ENCODE peak calls at places on chromosomes 16 and 17, in four cellular contexts. B is H1, D is HepG2, G is GM12878. C is an unnamed sample.

GRCh38 chr17:3687949-3688614 is 7.9 kb downstream of the P2RX5 start:
- DNase-seq in B (peak), D (no peak), G (no peak), C (peak)

GRCh38 chr16:57735755-57736418 is at the start of gene KATNB1:
- DNase-seq in B (no peak), D (no peak), G (no peak), C (no peak)

GRCh38 chr17:1379930-1380313 is 20.1 kb downstream of the YWHAE start:
- DNase-seq in B (no peak), D (no peak), G (peak), C (no peak)

GRCh38 chr17:8337802-8338744 is 1.6 kb upstream of the ODF4 start:
- DNase-seq in B (no peak), D (no peak), G (no peak), C (no peak)

GRCh38 chr17:77842148-77842905 is 116.2 kb upstream of the TNRC6C start:
- DNase-seq in B (no peak), D (no peak), G (no peak), C (no peak)

GRCh38 chr17:64491034-64491860 is 5.6 kb downstream of the POLG2 start:
- DNase-seq in B (no peak), D (peak), G (no peak), C (no peak)

GRCh38 chr16:89862732-89863131 is 10.7 kb upstream of the TCF25 start:
- DNase-seq in B (no peak), D (no peak), G (no peak), C (no peak)

GRCh38 chr16:87360862-87361610 is 22.5 kb downstream of the FBXO31 start:
- DNase-seq in B (no peak), D (no peak), G (no peak), C (no peak)

GRCh38 chr16:54506691-54507090 is 220.1 kb upstream of the IRX3 start:
- DNase-seq in B (no peak), D (no peak), G (no peak), C (peak)

GRCh38 chr16:87556941-87557459 is 45.3 kb upstream of the JPH3 start:
- DNase-seq in B (no peak), D (no peak), G (no peak), C (peak)

GRCh38 chr16:28990375-28991040 is 5.7 kb downstream of the LAT start:
- DNase-seq in B (no peak), D (no peak), G (no peak), C (no peak)

GRCh38 chr17:78774956-78775571 is 7.0 kb downstream of the CYTH1 start:
- DNase-seq in B (no peak), D (no peak), G (no peak), C (no peak)

GRCh38 chr16:74463888-74464287 is 42.6 kb upstream of the CLEC18B start:
- DNase-seq in B (no peak), D (no peak), G (no peak), C (no peak)

GRCh38 chr17:79500738-79501533 is 109.9 kb downstream of the RBFOX3 start:
- DNase-seq in B (no peak), D (no peak), G (no peak), C (no peak)

GRCh38 chr16:18796377-18796776 is 5.0 kb downstream of the ARL6IP1 start:
- DNase-seq in B (no peak), D (no peak), G (no peak), C (no peak)

GRCh38 chr16:50774960-50775359 is 33.1 kb downstream of the CYLD start:
- DNase-seq in B (no peak), D (no peak), G (no peak), C (no peak)

GRCh38 chr17:751269-752001 is 629 bp downstream of the GEMIN4 start:
- DNase-seq in B (peak), D (no peak), G (no peak), C (peak)

GRCh38 chr17:18004345-18004744 is 31.7 kb downstream of the DRC3 start:
- DNase-seq in B (no peak), D (no peak), G (no peak), C (no peak)

GRCh38 chr17:39665642-39666221 is 583 bp downstream of the TCAP start:
- DNase-seq in B (no peak), D (no peak), G (no peak), C (peak)

GRCh38 chr17:40316571-40317344 is 7.8 kb downstream of the RARA start:
- DNase-seq in B (peak), D (peak), G (no peak), C (peak)

GRCh38 chr17:20153231-20153630 is 144.1 kb downstream of the SPECC1 start:
- DNase-seq in B (no peak), D (no peak), G (no peak), C (no peak)

GRCh38 chr17:63843387-63844292 is 1.2 kb upstream of the SMARCD2 start:
- DNase-seq in B (no peak), D (no peak), G (peak), C (no peak)

DNA sequence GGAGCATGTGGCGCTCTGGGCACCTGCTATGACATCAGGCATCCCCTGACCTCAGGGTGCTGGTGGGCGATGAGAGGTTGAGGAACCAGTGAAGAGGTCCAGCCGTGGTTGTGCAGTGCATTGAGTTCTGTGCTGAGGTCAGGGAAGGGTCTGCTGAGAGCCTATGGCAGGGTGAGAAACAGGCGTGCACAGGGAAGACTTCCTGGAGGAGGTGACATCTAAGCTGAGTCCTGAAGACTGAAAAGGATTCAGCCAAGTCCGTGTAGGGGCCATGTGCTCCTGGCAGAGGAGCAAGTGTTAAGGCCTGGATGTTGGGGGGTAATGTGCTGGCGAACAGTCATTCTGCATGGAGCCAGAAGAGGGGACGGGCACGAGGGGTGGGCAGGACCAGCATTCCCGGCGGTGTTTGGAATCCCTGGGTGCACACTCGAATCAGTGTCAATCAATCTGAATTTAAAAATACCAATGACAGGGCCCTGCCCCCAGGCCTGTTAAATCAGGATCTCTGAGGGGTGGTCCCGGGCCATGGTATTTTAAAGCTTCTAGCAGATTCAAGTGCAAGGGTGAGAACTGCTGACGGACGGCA is 65.8 kb upstream of the CIBAR2 start:
- DNase-seq in B (no peak), D (no peak), G (no peak), C (no peak)
- TF ChIP-seq TCF12 in B (no peak), D (no peak), G (no peak), C (no peak)

GRCh38 chr17:11898526-11899235 is 98.6 kb downstream of the ZNF18 start:
- DNase-seq in B (no peak), D (no peak), G (no peak), C (no peak)

GRCh38 chr17:11900103-11900502 is 97.2 kb downstream of the ZNF18 start:
- DNase-seq in B (no peak), D (no peak), G (no peak), C (no peak)

GRCh38 chr17:11899494-11899893 is 97.8 kb downstream of the ZNF18 start:
- DNase-seq in B (no peak), D (no peak), G (no peak), C (peak)

GRCh38 chr17:11901901-11902300 is 95.4 kb downstream of the ZNF18 start:
- DNase-seq in B (no peak), D (no peak), G (no peak), C (no peak)

DNA sequence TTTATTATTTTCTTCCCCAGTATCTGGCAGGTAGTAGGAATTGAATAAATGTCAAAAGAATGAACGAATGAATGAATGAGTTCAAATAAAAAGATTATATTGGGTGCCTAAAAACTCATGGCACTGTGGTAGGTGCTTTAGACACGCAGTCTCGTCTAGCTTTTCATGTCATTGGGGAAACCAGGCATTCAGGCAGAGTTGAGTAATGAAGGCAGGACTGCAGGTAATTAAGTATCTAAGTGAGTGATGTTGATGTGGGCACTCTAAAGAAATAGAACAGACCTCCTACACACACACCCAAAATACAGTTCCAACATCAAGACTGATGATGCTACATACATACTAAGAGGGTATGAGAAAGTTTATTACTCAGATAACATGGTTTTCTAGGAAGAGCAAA is 96.6 kb downstream of the ZNF18 start:
- DNase-seq in B (no peak), D (no peak), G (no peak), C (no peak)
- TF ChIP-seq TCF12 in B (no peak), D (no peak), G (no peak), C (no peak)

DNA sequence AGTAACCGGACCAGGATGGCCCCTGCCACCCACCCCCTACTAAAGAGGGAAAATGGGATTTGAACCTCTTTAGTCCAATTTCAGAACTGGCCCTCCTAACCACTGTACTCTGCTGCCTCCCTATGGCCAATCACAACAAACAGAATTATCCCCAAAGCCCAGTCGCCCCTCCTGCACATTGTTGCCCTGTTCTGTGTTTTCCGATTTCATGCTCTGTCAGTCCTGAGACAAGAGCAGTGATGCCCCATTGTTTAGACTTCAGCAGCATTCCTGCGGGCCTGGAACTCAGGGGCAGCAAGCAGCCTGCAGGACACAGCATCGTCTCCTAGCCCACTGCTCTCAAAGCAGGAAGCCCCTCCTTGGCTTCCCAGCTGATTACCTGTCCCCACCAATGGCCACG is 20.5 kb upstream of the KLHL11 start:
- DNase-seq in B (no peak), D (no peak), G (no peak), C (peak)
- TF ChIP-seq TCF12 in B (no peak), D (no peak), G (no peak), C (no peak)

DNA sequence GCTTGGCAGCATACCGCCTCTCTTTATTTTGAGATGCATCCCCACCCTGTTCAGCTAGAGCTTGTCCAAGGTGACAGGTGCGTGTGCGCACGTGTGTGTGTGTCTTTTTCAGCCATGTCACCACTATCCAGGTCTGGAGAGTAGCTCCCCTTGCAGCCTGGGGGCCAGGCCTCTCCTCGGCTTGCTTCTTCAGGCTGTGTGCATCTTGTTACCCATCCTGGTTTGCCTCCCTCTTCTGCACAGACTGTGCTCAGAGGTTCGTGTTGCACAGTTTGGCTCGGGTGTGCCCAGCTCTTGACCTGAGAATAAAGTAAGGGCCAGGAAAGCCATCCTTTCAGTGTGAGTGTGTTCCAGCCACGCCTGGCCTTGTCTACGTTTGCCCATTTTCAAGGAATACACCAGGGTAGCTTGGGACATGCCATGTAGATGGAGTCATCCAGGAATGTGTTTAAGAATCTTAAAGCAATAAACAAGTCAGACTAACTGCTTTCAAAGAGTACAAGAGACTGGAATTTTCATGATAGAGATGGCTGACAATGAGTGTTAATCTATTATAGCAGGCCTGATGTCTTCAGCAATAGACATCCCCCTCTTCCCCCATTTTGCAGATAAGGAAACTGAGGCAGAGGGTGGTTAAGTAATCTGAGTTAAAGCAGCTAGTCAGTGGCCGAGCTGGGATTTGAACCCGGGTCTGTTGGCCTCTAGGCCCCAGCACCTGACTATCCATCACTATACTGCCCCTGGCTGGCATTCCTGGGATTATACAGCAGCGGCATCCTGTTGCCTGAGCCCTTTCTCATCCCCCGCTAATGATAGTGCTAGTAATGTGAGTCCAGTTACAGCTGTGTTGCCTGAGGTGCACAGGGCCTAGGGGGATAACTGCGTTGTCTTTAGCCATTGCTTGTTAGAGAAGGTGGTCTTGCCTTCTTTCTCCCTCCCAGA is 77.9 kb downstream of the KSR1 start:
- DNase-seq in B (no peak), D (no peak), G (no peak), C (no peak)
- TF ChIP-seq TCF12 in B (no peak), D (no peak), G (no peak), C (no peak)

DNA sequence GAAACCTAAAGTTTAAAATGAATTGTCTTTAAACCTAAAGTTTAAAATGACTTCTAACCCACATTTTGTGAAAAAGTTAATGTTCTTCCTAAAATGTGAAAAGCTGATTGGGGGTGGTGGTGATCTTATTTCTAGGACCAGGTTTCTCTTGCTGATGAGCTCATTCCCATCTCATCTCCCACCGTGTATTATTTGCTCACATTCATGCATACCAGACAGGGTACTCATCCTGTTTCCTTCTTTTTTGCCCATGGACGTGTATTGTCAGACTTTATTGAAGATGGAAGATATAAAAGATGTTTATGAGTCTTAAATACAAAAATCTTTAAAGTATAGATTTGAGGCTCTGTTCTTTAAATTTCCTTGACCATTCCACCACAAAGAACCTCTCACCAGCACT is 70.1 kb upstream of the MPHOSPH6 start:
- DNase-seq in B (no peak), D (no peak), G (no peak), C (no peak)
- TF ChIP-seq TCF12 in B (no peak), D (no peak), G (no peak), C (no peak)

DNA sequence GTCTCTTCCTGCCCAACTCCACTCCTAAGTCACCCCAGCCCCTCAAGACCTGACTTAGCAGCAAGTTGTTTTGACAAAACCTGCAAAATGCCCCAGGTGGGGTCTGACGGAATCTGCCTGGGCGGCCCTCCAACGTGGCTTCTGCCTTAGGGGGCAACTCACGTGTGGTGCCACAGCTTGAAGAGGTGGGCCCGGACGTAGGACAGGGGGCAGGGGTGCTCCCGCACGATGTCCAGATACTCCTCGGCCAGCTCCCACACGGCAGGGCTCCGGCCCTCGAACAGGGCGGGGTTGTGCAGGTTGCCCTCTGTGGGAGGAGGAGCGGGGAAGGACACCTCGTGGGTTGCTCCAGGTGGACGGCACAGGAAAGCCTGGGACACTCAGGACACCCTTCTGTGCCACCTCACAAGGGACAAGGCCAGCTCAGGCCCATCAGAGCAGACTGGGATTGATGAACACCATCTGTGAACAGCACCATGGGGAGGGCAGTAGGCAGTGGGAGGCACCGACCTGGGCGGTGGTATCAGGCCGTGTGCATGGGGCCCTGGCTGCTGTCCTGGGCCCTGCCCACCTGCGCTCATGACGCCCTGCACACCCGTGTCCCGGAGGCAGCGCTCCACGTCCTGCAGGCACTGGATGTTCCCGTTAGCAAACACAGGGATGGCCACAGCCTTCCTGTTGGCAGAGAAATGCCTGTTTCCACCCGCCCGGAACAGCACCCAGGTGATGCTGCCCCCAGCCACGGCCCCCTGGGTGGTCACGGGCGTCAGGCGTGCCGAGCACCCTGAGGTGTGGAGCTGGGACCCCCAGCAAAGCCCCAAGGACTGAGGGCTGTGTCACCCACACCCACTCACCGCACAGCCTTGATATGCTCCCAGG is 4.3 kb downstream of the DUS1L start:
- DNase-seq in B (no peak), D (no peak), G (no peak), C (no peak)
- TF ChIP-seq TCF12 in B (no peak), D (no peak), G (no peak), C (no peak)

GRCh38 chr17:71917715-71918114 is 203.1 kb upstream of the SOX9 start:
- DNase-seq in B (no peak), D (no peak), G (no peak), C (no peak)

GRCh38 chr17:71919896-71920295 is 200.9 kb upstream of the SOX9 start:
- DNase-seq in B (no peak), D (no peak), G (no peak), C (no peak)

GRCh38 chr17:71919181-71919580 is 201.6 kb upstream of the SOX9 start:
- DNase-seq in B (no peak), D (no peak), G (no peak), C (no peak)

GRCh38 chr17:71922439-71922838 is 198.4 kb upstream of the SOX9 start:
- DNase-seq in B (no peak), D (no peak), G (peak), C (no peak)

GRCh38 chr17:71921726-71922320 is 199.0 kb upstream of the SOX9 start:
- DNase-seq in B (no peak), D (no peak), G (peak), C (no peak)
- TF ChIP-seq TCF12 in B (no peak), D (no peak), G (no peak), C (no peak)

GRCh38 chr17:57158296-57158695 is 73.2 kb downstream of the AKAP1 start:
- DNase-seq in B (no peak), D (no peak), G (no peak), C (no peak)
- TF ChIP-seq TCF12 in B (no peak), D (no peak), G (no peak), C (no peak)

C was measured in SK-N-SH.